ENCODE peak calls at places on chromosome 20, in five cellular contexts. D, A, C, K and O are unnamed samples. For H3K4me1 and H3K36me3, the result is how much of the 10 kb centered on the place peaks cover.

GRCh38 chr20:53917145-53918009 is 153.0 kb downstream of the BCAS1 start:
- DNase-seq in A (peak), D (peak), C (no peak), K (no peak), O (peak)

GRCh38 chr20:10427060-10427692 is 6.8 kb downstream of the MKKS start:
- DNase-seq in D (peak), K (peak), C (no peak), A (no peak), O (peak)

GRCh38 chr20:62134735-62135231 is 8.4 kb downstream of the PSMA7 start:
- DNase-seq in C (no peak), K (peak), A (no peak), D (no peak), O (peak)

GRCh38 chr20:57414867-57415592 is 23.8 kb downstream of the RBM38 start:
- DNase-seq in D (no peak), A (no peak), K (no peak), C (no peak), O (no peak)

GRCh38 chr20:58463231-58463630 is 52.0 kb downstream of the APCDD1L start:
- DNase-seq in C (no peak), K (no peak), A (no peak), D (no peak), O (no peak)

GRCh38 chr20:62141397-62142251 is 1.6 kb downstream of the PSMA7 start:
- DNase-seq in K (peak), C (no peak), D (no peak), A (no peak), O (no peak)

GRCh38 chr20:38604873-38605303 is 3.3 kb downstream of the ARHGAP40 start:
- DNase-seq in C (no peak), D (no peak), A (no peak), K (peak), O (no peak)

GRCh38 chr20:2585811-2586210 is 49.4 kb downstream of the TMC2 start:
- DNase-seq in C (no peak), A (no peak), K (no peak), D (no peak), O (no peak)

GRCh38 chr20:56504373-56505005 is 20.1 kb upstream of the FAM209A start:
- DNase-seq in C (no peak), D (no peak), K (no peak), A (no peak), O (no peak)

GRCh38 chr20:38658879-38659612 is 57.4 kb downstream of the ARHGAP40 start:
- DNase-seq in K (peak), D (no peak), A (no peak), C (peak), O (no peak)

GRCh38 chr20:36571564-36572504 is 1.6 kb upstream of the TGIF2 start:
- DNase-seq in K (peak), A (no peak), C (no peak), D (no peak), O (no peak)

GRCh38 chr20:18724077-18724476 is 89.5 kb upstream of the SCP2D1 start:
- DNase-seq in D (no peak), A (no peak), C (no peak), K (no peak), O (no peak)

GRCh38 chr20:7660165-7660564 is 280.1 kb downstream of the HAO1 start:
- DNase-seq in D (no peak), A (no peak), C (no peak), K (no peak), O (no peak)

GRCh38 chr20:13081877-13082276 is 73.1 kb downstream of the SPTLC3 start:
- DNase-seq in C (no peak), K (no peak), A (no peak), D (no peak), O (no peak)

GRCh38 chr20:38497246-38497645 is 24.6 kb downstream of the RALGAPB start:
- DNase-seq in D (no peak), C (no peak), K (no peak), A (no peak), O (no peak)

GRCh38 chr20:16589623-16590022 is 16.4 kb upstream of the KIF16B start:
- DNase-seq in D (no peak), K (no peak), C (no peak), A (no peak), O (no peak)

GRCh38 chr20:2693996-2694471 is 1.5 kb downstream of the EBF4 start:
- DNase-seq in D (no peak), A (no peak), K (no peak), C (no peak), O (peak)

GRCh38 chr20:32761831-32762753 is at the start of gene DNMT3B:
- DNase-seq in A (peak), C (peak), D (peak), K (peak), O (peak)

GRCh38 chr20:38799248-38799647 is 6.2 kb upstream of the PPP1R16B start:
- DNase-seq in K (no peak), C (no peak), D (peak), A (no peak), O (no peak)

GRCh38 chr20:32976746-32977145 is 27.5 kb downstream of the SUN5 start:
- DNase-seq in K (no peak), C (no peak), A (no peak), D (no peak), O (no peak)

GRCh38 chr20:63829943-63830820 is 882 bp downstream of the ZBTB46 start:
- DNase-seq in A (no peak), K (no peak), D (no peak), C (no peak), O (peak)

GRCh38 chr20:63828951-63829350 is 2.1 kb downstream of the ZBTB46 start:
- DNase-seq in D (no peak), A (no peak), K (no peak), C (no peak), O (no peak)

GRCh38 chr20:63831696-63832686 is 927 bp upstream of the ZBTB46 start:
- DNase-seq in A (no peak), K (peak), D (peak), C (peak), O (peak)

GRCh38 chr20:63829598-63829942 is 1.5 kb downstream of the ZBTB46 start:
- DNase-seq in A (no peak), K (no peak), C (no peak), D (no peak), O (no peak)

DNA sequence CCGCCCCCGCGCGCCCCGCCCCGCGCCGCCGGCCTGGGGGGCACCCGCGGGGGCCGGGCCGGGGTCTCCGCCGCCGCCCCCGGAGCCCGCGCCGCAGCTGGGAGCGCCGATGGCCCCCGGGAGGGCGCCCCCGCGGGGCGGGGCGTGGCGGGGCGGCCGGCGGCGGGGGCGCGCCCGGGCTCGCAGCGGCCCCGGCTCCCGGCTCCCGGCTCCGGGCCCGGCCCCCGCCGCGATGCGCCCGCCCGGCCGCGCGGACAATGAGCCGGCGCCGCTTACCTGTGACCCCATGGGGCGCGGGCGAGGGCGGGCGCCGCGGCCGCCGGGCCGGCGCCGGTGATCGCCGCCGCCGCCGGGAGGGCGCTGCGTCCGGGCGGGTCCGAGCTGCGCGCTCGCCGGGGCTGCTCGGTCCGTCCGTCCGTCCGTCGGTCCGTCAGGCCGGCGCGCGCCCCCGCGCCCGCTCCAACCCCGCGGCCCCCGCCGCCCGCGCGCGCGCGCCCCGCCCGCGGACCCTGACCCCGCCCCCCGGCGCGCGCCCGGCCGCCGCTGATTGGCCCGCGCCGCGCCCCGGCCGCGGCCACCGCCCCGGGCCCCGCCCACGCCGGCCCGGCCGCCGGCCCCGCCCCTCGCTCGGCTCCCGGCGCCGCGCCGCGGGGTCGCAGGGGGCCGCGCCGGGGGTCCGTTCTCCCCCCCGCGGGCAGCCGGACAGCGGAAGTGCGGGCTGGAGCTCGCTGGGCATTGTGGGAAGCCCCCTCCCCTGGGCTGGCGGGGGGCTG is at the start of gene ZBTB46:
- DNase-seq in K (no peak), A (no peak), C (no peak), D (peak), O (peak)
- TF ChIP-seq POLR2A in K (no peak), A (no peak), C (no peak), D (peak), O (no peak)

DNA sequence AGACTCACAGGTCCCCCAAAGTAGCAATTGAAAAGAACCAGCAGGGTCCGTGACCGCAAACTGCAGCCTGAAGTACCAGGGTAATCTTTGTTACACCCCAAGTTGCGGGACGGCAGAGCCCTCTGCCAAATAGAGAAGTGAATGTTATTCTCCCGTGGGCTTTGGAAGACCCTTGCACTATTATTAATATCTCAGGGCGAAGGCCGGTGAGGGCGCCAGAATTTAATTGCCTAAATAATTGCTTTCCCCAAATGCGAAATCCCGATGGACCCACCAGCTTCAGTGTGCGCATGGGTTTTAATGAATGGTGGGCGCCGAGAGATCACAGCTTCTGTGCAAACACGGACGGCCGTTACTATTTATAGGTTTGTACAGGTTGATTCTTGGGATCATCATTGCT is 15.3 kb upstream of the PHACTR3 start:
- DNase-seq in C (no peak), K (no peak), A (no peak), D (no peak), O (no peak)
- H3K4me1 ChIP-seq in C (under half), K (under half), A (under half), D (under half), O (under half)

GRCh38 chr20:47003223-47003622 is 108.6 kb downstream of the EYA2 start:
- DNase-seq in D (no peak), C (no peak), K (no peak), A (no peak), O (no peak)

GRCh38 chr20:47004179-47004578 is 109.5 kb downstream of the EYA2 start:
- DNase-seq in K (no peak), C (no peak), A (no peak), D (no peak), O (no peak)

GRCh38 chr20:46995561-46996142 is 101.0 kb downstream of the EYA2 start:
- DNase-seq in A (no peak), D (no peak), C (no peak), K (no peak), O (no peak)

GRCh38 chr20:46998497-46999190 is 104.0 kb downstream of the EYA2 start:
- DNase-seq in K (no peak), D (no peak), A (no peak), C (no peak), O (no peak)

GRCh38 chr20:46999821-47000465 is 105.3 kb downstream of the EYA2 start:
- DNase-seq in K (no peak), D (no peak), A (no peak), C (no peak), O (no peak)
- H3K36me3 ChIP-seq in K (under half), D (under half), A (under half), C (under half), O (under half)

GRCh38 chr20:1331801-1332453 is 3.0 kb upstream of the SDCBP2 start:
- DNase-seq in D (peak), A (no peak), K (no peak), C (no peak), O (peak)

GRCh38 chr20:1328680-1329330 is at the start of gene SDCBP2:
- DNase-seq in D (peak), C (peak), A (no peak), K (no peak), O (peak)

GRCh38 chr20:1331101-1331500 is 2.2 kb upstream of the SDCBP2 start:
- DNase-seq in A (no peak), K (no peak), D (no peak), C (no peak), O (peak)

GRCh38 chr20:1327827-1328679 is 886 bp downstream of the SDCBP2 start:
- DNase-seq in K (peak), A (no peak), D (peak), C (no peak), O (peak)

GRCh38 chr20:1330075-1330830 is 1.3 kb upstream of the SDCBP2 start:
- DNase-seq in K (no peak), D (peak), C (no peak), A (no peak), O (peak)
- TF ChIP-seq POLR2A in K (no peak), D (peak), C (no peak), A (no peak), O (no peak)

DNA sequence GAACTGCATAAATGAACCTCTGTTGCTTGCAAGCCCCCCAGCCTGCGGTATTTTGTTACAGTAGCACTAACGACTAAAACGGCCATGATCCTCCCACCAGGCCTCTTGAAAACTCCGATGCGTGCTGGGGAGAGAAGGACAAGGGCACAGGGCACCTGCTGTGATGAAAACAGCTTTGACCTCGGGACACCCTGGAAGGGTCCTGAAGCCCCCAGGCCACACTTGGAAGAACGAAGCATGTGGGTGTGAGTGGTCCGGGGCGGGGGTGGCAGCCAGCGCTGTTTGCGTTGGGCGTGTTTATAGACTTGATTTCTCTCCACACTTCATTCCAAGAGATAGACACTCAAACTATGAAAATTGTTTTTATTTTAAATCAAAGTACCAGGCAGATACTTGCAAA is 13.2 kb upstream of the HELZ2 start:
- DNase-seq in K (no peak), D (no peak), C (no peak), A (no peak), O (no peak)
- H3K4me1 ChIP-seq in K (under half), D (under half), C (under half), A (under half), O (under half)

GRCh38 chr20:44198872-44199271 is 11.7 kb downstream of the OSER1 start:
- DNase-seq in K (no peak), C (no peak), A (no peak), D (no peak), O (no peak)
- H3K36me3 ChIP-seq in K (half or more), C (under half), A (under half), D (under half), O (under half)

DNA sequence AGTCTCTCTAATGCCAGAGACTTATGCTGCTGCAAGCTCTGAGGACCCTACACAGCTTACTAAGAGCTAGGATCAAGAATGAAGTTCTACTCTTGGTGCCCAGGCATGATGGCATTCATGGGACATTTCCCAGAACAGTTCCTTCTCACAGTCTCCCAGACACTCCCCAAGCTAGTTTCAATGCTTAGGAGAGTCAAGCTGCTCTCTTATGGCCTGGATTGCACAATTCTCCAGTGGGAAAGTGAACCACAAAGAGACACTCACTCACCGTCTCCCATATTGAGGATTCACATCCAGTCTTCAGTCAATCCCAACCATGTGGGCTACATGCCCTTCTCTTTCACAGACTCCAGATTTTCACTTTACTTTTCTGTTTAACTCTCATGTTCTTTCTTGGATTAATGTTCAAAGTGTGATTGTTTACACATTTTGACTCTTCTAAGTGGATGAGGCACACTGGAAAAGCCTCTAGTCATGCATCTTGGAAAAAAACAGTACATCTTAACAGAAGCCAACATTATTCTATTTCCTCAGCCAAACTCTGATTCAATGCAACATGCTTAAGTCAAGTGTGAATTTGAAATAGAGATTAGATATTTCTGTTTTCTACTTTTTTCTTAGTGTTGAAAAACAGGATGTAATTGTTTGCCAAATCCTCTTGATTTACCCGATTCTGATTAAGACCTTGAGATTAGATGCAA is 447.7 kb upstream of the BTBD3 start:
- DNase-seq in D (no peak), A (no peak), C (no peak), K (no peak), O (no peak)
- TF ChIP-seq POLR2A in D (no peak), A (no peak), C (no peak), K (no peak), O (no peak)

GRCh38 chr20:50304501-50304856 is 113.8 kb downstream of the CEBPB start:
- DNase-seq in A (peak), C (no peak), K (no peak), D (peak), O (peak)
- H3K4me1 ChIP-seq in A (under half), C (under half), K (half or more), D (half or more), O (under half)